ENCODE peak calls at places on chromosomes 11 and 22, in four cellular contexts. A is AG04450, L is type B pancreatic cell, I is progenitor cell of endocrine pancreas. X is an unnamed sample.

GRCh38 chr11:35579557-35580396 is 38.5 kb upstream of the FJX1 start:
- DNase-seq in A (peak), L (no peak), I (no peak), X (no peak)

GRCh38 chr11:69908511-69909220 is 89.5 kb upstream of the FGF3 start:
- DNase-seq in A (no peak), L (no peak), I (no peak), X (no peak)

GRCh38 chr11:81303265-81303664 is 1430.4 kb downstream of the FAM181B start:
- DNase-seq in A (no peak), L (no peak), I (no peak), X (no peak)

GRCh38 chr22:45867118-45867905 is 109.7 kb downstream of the WNT7B start:
- DNase-seq in A (no peak), L (peak), I (no peak), X (no peak)

GRCh38 chr11:130511765-130512164 is 63.3 kb downstream of the ADAMTS15 start:
- DNase-seq in A (no peak), L (no peak), I (no peak), X (no peak)

GRCh38 chr11:93753241-93753640 is 11.8 kb downstream of the C11orf54 start:
- DNase-seq in A (no peak), L (no peak), I (no peak), X (no peak)

GRCh38 chr11:115159122-115159665 is 345.0 kb downstream of the CADM1 start:
- DNase-seq in A (no peak), L (no peak), I (no peak), X (no peak)

GRCh38 chr11:22192642-22193347 is at the start of gene ANO5:
- DNase-seq in A (no peak), L (peak), I (peak), X (peak)

GRCh38 chr22:23068832-23069385 is 1.4 kb upstream of the GNAZ start:
- DNase-seq in A (no peak), L (peak), I (peak), X (no peak)

GRCh38 chr22:40326905-40327735 is 19.2 kb upstream of the ADSL start:
- DNase-seq in A (peak), L (no peak), I (no peak), X (no peak)

GRCh38 chr11:114524122-114524521 is 35.6 kb downstream of the NXPE1 start:
- DNase-seq in A (no peak), L (no peak), I (no peak), X (no peak)

X was measured in osteocyte.